ENCODE peak calls at places on chromosomes 4 and X, in four cellular contexts. Y is AG04450, U is astrocyte, Z is A549. W is an unnamed sample.

GRCh38 chrX:105564536-105564935 is 257.8 kb upstream of the NRK start:
- DNase-seq in Y (peak; percentile 16), U (peak; percentile 89), Z (no peak), W (peak; percentile 4)

GRCh38 chr4:186249785-186250739 is 15.9 kb upstream of the F11 start:
- DNase-seq in Y (peak; percentile 50), U (peak; percentile 12), Z (no peak), W (no peak)

GRCh38 chr4:177480796-177481195 is 38.6 kb upstream of the AGA start:
- DNase-seq in Y (peak; percentile 56), U (peak; percentile 94), Z (no peak), W (no peak)

GRCh38 chrX:153774576-153775292 is 6.1 kb upstream of the SRPK3 start:
- DNase-seq in Y (no peak), U (no peak), Z (no peak), W (no peak)

GRCh38 chr4:70902577-70903281 is 560 bp downstream of the MOB1B start:
- DNase-seq in Y (no peak), U (no peak), Z (peak; percentile 2), W (no peak)

GRCh38 chrX:54089191-54089590 is 44.9 kb upstream of the PHF8 start:
- DNase-seq in Y (no peak), U (no peak), Z (no peak), W (no peak)

GRCh38 chrX:12770440-12770839 is 20.8 kb upstream of the PRPS2 start:
- DNase-seq in Y (no peak), U (no peak), Z (peak; percentile 32), W (no peak)

GRCh38 chr4:4460759-4461158 is 73.9 kb downstream of the NSG1 start:
- DNase-seq in Y (no peak), U (no peak), Z (no peak), W (no peak)

GRCh38 chr4:173051697-173052096 is 116.9 kb upstream of the GALNT7 start:
- DNase-seq in Y (no peak), U (peak; percentile 18), Z (no peak), W (no peak)

GRCh38 chrX:51144828-51145442 is 187.7 kb upstream of the NUDT10 start:
- DNase-seq in Y (no peak), U (peak; percentile 1), Z (peak; percentile 40), W (peak; percentile 2)

GRCh38 chr4:141432000-141432712 is 204.2 kb upstream of the IL15 start:
- DNase-seq in Y (no peak), U (peak; percentile 40), Z (no peak), W (no peak)

GRCh38 chrX:135087867-135088266 is 32.5 kb downstream of the ETDB start:
- DNase-seq in Y (no peak), U (no peak), Z (no peak), W (no peak)

GRCh38 chrX:84188320-84188834 is 378 bp upstream of the RPS6KA6 start:
- DNase-seq in Y (peak; percentile 26), U (peak; percentile 38), Z (peak; percentile 79), W (no peak)

GRCh38 chr4:74886490-74886889 is 46.4 kb upstream of the PARM1 start:
- DNase-seq in Y (no peak), U (peak; percentile 47), Z (peak; percentile 11), W (no peak)

GRCh38 chr4:107492566-107492965 is 227.5 kb downstream of the PAPSS1 start:
- DNase-seq in Y (no peak), U (no peak), Z (no peak), W (no peak)

GRCh38 chr4:89142691-89143669 is 31.6 kb downstream of the TIGD2 start:
- DNase-seq in Y (no peak), U (no peak), Z (no peak), W (no peak)

GRCh38 chr4:177562859-177563258 is 120.6 kb upstream of the AGA start:
- DNase-seq in Y (no peak), U (no peak), Z (no peak), W (peak; percentile 15)

GRCh38 chr4:172705565-172705964 is 463.0 kb upstream of the GALNT7 start:
- DNase-seq in Y (no peak), U (no peak), Z (no peak), W (no peak)

GRCh38 chrX:80489166-80489565 is 68.9 kb downstream of the TENT5D start:
- DNase-seq in Y (no peak), U (no peak), Z (no peak), W (no peak)

GRCh38 chrX:3286196-3286920 is 60.1 kb downstream of the MXRA5 start:
- DNase-seq in Y (no peak), U (peak; percentile 86), Z (peak; percentile 9), W (no peak)

GRCh38 chr4:48090621-48091020 is 43.4 kb downstream of the TXK start:
- DNase-seq in Y (no peak), U (no peak), Z (no peak), W (no peak)

GRCh38 chrX:152946681-152947080 is 47.2 kb downstream of the PNMA5 start:
- DNase-seq in Y (no peak), U (no peak), Z (no peak), W (no peak)

GRCh38 chr4:83178029-83178428 is 63.5 kb upstream of the PLAC8 start:
- DNase-seq in Y (no peak), U (no peak), Z (no peak), W (no peak)

GRCh38 chr4:116413222-116413621 is 672.2 kb downstream of the TRAM1L1 start:
- DNase-seq in Y (no peak), U (no peak), Z (no peak), W (no peak)

GRCh38 chrX:2360731-2361130 is 140.0 kb downstream of the DHRSX start:
- DNase-seq in Y (no peak), U (peak; percentile 30), Z (peak; percentile 90), W (no peak)

GRCh38 chr4:100695871-100696270 is 178.0 kb upstream of the EMCN start:
- DNase-seq in Y (no peak), U (no peak), Z (no peak), W (no peak)

GRCh38 chr4:65482410-65482809 is 187.9 kb downstream of the EPHA5 start:
- DNase-seq in Y (no peak), U (peak; percentile 92), Z (peak; percentile 1), W (peak; percentile 39)

GRCh38 chrX:11393949-11394654 is 100.9 kb downstream of the AMELX start:
- DNase-seq in Y (no peak), U (no peak), Z (no peak), W (no peak)

GRCh38 chrX:46979340-46979739 is 67.1 kb downstream of the JADE3 start:
- DNase-seq in Y (peak; percentile 21), U (peak; percentile 59), Z (peak; percentile 20), W (no peak)

GRCh38 chr4:10047967-10048366 is 26.7 kb upstream of the SLC2A9 start:
- DNase-seq in Y (no peak), U (no peak), Z (no peak), W (no peak)

GRCh38 chr4:113636438-113636818 is 125.1 kb downstream of the CAMK2D start:
- DNase-seq in Y (no peak), U (no peak), Z (no peak), W (no peak)

GRCh38 chrX:17376381-17377046 is 1.5 kb downstream of the NHS start:
- DNase-seq in Y (no peak), U (no peak), Z (peak; percentile 55), W (no peak)

GRCh38 chrX:103831803-103832544 is at the start of gene RAB9B:
- DNase-seq in Y (no peak), U (peak; percentile 16), Z (no peak), W (no peak)

GRCh38 chr4:61373901-61374611 is 173.9 kb downstream of the ADGRL3 start:
- DNase-seq in Y (no peak), U (peak; percentile 64), Z (no peak), W (peak; percentile 30)

GRCh38 chr4:104395219-104395618 is 99.5 kb downstream of the CXXC4 start:
- DNase-seq in Y (no peak), U (peak; percentile 49), Z (no peak), W (no peak)

GRCh38 chr4:141132689-141133145 is 552 bp downstream of the RNF150 start:
- DNase-seq in Y (no peak), U (peak; percentile 39), Z (no peak), W (no peak)

DNA sequence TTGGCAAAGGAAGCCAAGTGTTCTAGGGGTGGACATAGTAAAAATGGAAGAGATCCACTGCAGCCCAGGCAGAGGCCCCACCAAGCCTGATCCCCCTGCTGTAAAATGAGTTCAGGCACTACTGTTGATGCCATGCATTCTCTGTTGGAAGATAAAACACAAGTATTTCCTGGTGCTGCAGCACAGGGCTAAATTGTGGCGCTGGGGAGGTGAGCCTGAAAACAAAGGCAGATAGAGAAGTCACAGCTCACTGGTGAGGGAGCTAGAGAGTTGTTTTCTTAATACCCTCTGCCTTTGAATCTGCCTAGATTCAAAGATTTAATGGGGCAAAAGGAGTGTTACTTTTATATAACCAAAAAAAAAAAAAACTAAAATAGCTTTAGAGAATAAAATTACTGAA is 218.9 kb downstream of the NWD2 start:
- DNase-seq in Y (no peak), U (no peak), Z (no peak), W (no peak)
- H3K4me3 ChIP-seq in Y (no peak overlapping the region), U (no peak overlapping the region), Z (no peak overlapping the region), W (no peak overlapping the region)

DNA sequence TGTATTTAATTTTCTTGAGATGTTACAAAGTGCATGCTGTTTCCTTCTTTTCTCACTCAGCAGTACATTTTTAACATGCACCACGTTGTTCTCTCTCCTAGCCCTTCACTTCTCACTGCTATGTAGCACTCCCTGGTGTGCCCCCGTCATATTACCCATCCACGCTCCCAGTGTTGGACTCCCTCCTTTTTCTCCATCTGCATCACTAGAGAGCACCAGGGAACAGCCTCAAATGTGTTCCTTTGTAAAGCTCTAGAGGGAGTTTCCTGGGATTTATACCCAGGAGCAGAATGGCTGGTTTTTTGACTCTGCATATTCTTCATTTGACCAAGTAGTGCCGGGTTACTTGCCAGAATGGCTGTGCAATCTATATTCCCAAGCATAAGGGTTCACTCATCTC is 240.3 kb upstream of the ANXA3 start:
- DNase-seq in Y (no peak), U (no peak), Z (no peak), W (no peak)
- TF ChIP-seq CTCF in Y (no peak), U (no peak), Z (no peak), W (no peak)

GRCh38 chr4:1307951-1308735 is 18.5 kb downstream of the MAEA start:
- DNase-seq in Y (no peak), U (no peak), Z (no peak), W (no peak)

GRCh38 chr4:1309261-1310010 is 19.7 kb downstream of the MAEA start:
- DNase-seq in Y (peak; percentile 84), U (peak; percentile 91), Z (no peak), W (no peak)

GRCh38 chr4:1310031-1310795 is 20.5 kb downstream of the MAEA start:
- DNase-seq in Y (no peak), U (no peak), Z (no peak), W (no peak)

GRCh38 chr4:1312821-1313640 is 23.3 kb downstream of the MAEA start:
- DNase-seq in Y (no peak), U (no peak), Z (no peak), W (no peak)

GRCh38 chr4:1310796-1311715 is 21.4 kb downstream of the MAEA start:
- DNase-seq in Y (no peak), U (no peak), Z (no peak), W (no peak)
- H3K4me3 ChIP-seq in Y (no peak overlapping the region), U (no peak overlapping the region), Z (no peak overlapping the region), W (no peak overlapping the region)

DNA sequence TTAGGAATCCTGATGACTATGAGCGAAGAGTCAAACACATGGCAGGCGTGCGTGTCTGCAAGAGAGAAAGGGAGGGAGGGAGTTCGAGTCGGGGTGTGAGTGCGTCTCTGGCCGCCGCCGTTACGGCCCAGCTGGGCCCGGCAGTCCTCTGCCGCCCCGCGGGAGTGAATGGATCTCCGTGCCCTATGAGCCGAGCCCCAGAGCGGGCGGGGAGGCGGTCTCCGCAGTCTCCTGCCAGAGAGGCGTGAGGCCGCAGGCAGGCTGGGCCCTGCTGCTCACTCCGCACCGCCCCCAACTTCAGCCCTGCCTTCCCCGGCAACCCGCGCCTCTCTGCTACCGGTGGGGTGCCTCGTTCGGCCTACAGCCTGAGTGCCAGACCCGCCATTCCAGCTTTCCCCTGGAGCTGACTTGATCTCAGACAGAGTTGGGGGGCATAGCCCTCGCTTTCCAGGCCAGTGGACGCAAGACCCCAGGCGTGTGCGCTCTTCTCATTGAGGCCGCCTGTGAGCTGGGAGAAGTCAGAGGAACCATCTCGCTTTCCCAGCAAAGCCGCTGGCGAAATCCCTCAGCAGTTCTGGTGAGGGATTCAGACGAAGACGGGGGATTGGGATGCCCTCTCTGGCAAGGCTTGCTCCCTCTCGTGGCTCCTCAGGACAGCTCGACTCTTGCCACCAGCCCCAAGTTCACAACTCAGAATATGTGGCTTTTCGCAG is 1.4 kb downstream of the SLC16A2 start:
- DNase-seq in Y (peak; percentile 37), U (peak; percentile 54), Z (no peak), W (no peak)
- TF ChIP-seq CTCF in Y (peak; percentile 36), U (no peak), Z (no peak), W (peak; percentile 37)

W was measured in epithelial cell of proximal tubule.